ENCODE peak calls at places on chromosomes 16 and 17, in nine cellular contexts. D is Peyer's patch, G is neural progenitor cell, L is adrenal gland, R is GM20000, B is brain microvascular endothelial cell, C is endothelial cell, U is choroid plexus epithelial cell, S is mammary epithelial cell. P is an unnamed sample.

GRCh38 chr17:63476494-63476856 is 386 bp upstream of the ACE start:
- DNase-seq in D (no peak), U (no peak), R (peak), G (peak), C (peak), B (no peak), L (no peak), S (no peak), P (no peak)

GRCh38 chr16:17370233-17371013 is 100.3 kb downstream of the XYLT1 start:
- DNase-seq in D (no peak), C (no peak), B (no peak), L (peak), R (no peak), S (no peak), G (no peak), U (no peak), P (no peak)

GRCh38 chr17:62665599-62665998 is 38.1 kb downstream of the MRC2 start:
- DNase-seq in L (no peak), R (no peak), G (no peak), S (no peak), C (no peak), B (no peak), D (no peak), U (no peak), P (no peak)

GRCh38 chr17:40540448-40540847 is 24.8 kb downstream of the CCR7 start:
- DNase-seq in G (no peak), S (no peak), R (no peak), B (no peak), C (no peak), L (no peak), D (no peak), U (no peak), P (peak)

GRCh38 chr17:31548709-31549108 is 157.2 kb downstream of the RAB11FIP4 start:
- DNase-seq in L (no peak), B (no peak), D (no peak), S (no peak), U (no peak), R (no peak), C (no peak), G (no peak), P (no peak)

GRCh38 chr16:25009822-25010221 is 5.3 kb downstream of the ARHGAP17 start:
- DNase-seq in U (peak), L (peak), S (no peak), R (no peak), C (no peak), G (no peak), D (peak), B (no peak), P (no peak)

GRCh38 chr16:84044108-84044488 is 1.5 kb upstream of the SLC38A8 start:
- DNase-seq in C (peak), L (no peak), B (no peak), G (peak), U (peak), D (no peak), S (no peak), R (no peak), P (no peak)

GRCh38 chr16:48542020-48542473 is 67.9 kb downstream of the N4BP1 start:
- DNase-seq in L (peak), U (peak), D (no peak), C (peak), G (peak), S (peak), R (no peak), B (peak), P (peak)

GRCh38 chr17:43363181-43363925 is 35.4 kb upstream of the ARL4D start:
- DNase-seq in L (no peak), S (no peak), G (no peak), C (no peak), D (no peak), B (no peak), U (no peak), R (no peak), P (no peak)

GRCh38 chr17:4833941-4834501 is 881 bp downstream of the MINK1 start:
- DNase-seq in L (peak), S (peak), G (peak), D (peak), U (peak), R (no peak), C (peak), B (peak), P (no peak)

GRCh38 chr16:27778171-27778925 is 228.4 kb downstream of the KATNIP start:
- DNase-seq in R (no peak), L (no peak), U (no peak), G (no peak), S (no peak), D (no peak), C (no peak), B (no peak), P (no peak)

GRCh38 chr17:7717756-7718350 is 309 bp downstream of the DNAH2 start:
- DNase-seq in S (no peak), G (no peak), D (no peak), B (no peak), C (no peak), U (peak), L (peak), R (no peak), P (no peak)

GRCh38 chr17:67059372-67059771 is 15.0 kb downstream of the CACNG1 start:
- DNase-seq in U (no peak), L (peak), C (no peak), G (no peak), S (no peak), B (no peak), D (no peak), R (no peak), P (no peak)

GRCh38 chr16:75053791-75054555 is 55.1 kb downstream of the ZNRF1 start:
- DNase-seq in U (no peak), R (no peak), C (no peak), B (no peak), L (peak), G (no peak), D (peak), S (no peak), P (no peak)

GRCh38 chr17:2400474-2400866 is 390 bp downstream of the MNT start:
- DNase-seq in B (no peak), R (peak), L (peak), U (peak), G (peak), S (peak), D (peak), C (peak), P (peak)

GRCh38 chr16:20225334-20225733 is 102.0 kb downstream of the GP2 start:
- DNase-seq in B (no peak), L (no peak), D (no peak), C (no peak), U (no peak), G (no peak), S (no peak), R (no peak), P (no peak)

GRCh38 chr17:32955155-32955554 is 27.2 kb downstream of the TMEM98 start:
- DNase-seq in R (no peak), L (no peak), C (no peak), G (no peak), D (no peak), U (no peak), S (no peak), B (no peak), P (no peak)

GRCh38 chr16:80273635-80274538 is 266.9 kb upstream of the DYNLRB2 start:
- DNase-seq in C (no peak), B (peak), G (no peak), R (no peak), S (peak), U (peak), D (no peak), L (no peak), P (no peak)

GRCh38 chr17:50255766-50256480 is 18.3 kb upstream of the TMEM92 start:
- DNase-seq in G (no peak), U (no peak), C (no peak), D (no peak), L (no peak), S (no peak), R (peak), B (no peak), P (no peak)

GRCh38 chr17:62630365-62631085 is 3.1 kb downstream of the MRC2 start:
- DNase-seq in L (no peak), B (no peak), U (no peak), C (no peak), S (peak), R (no peak), G (no peak), D (no peak), P (no peak)

GRCh38 chr17:13582776-13583414 is 18.8 kb downstream of the HS3ST3A1 start:
- DNase-seq in D (no peak), R (no peak), U (no peak), C (no peak), G (no peak), B (no peak), S (no peak), L (no peak), P (no peak)

GRCh38 chr17:61574542-61575351 is 16.3 kb downstream of the NACA2 start:
- DNase-seq in D (no peak), R (no peak), G (peak), U (peak), L (peak), B (peak), C (peak), S (peak), P (no peak)

GRCh38 chr17:7704601-7705268 is at the start of gene EFNB3:
- DNase-seq in U (peak), S (peak), R (no peak), G (peak), B (no peak), L (no peak), C (peak), D (no peak), P (no peak)

GRCh38 chr16:59320657-59321056 is 586.5 kb upstream of the GOT2 start:
- DNase-seq in U (no peak), R (no peak), B (no peak), C (no peak), D (no peak), L (no peak), S (no peak), G (no peak), P (no peak)

GRCh38 chr16:70695351-70696070 is 9.7 kb upstream of the MTSS2 start:
- DNase-seq in G (peak), R (no peak), C (peak), L (peak), S (no peak), U (peak), D (no peak), B (no peak), P (no peak)
- TF ChIP-seq CTCF in G (no peak), R (no peak), C (no peak), L (no peak), S (no peak), U (no peak), D (no peak), B (no peak), P (no peak)

GRCh38 chr17:81667754-81668153 is 1.2 kb downstream of the CCDC137 start:
- DNase-seq in S (peak), D (no peak), B (no peak), R (no peak), L (no peak), G (peak), C (no peak), U (no peak), P (no peak)
- TF ChIP-seq CTCF in S (no peak), D (no peak), B (no peak), R (no peak), L (no peak), G (no peak), C (no peak), U (peak), P (no peak)

DNA sequence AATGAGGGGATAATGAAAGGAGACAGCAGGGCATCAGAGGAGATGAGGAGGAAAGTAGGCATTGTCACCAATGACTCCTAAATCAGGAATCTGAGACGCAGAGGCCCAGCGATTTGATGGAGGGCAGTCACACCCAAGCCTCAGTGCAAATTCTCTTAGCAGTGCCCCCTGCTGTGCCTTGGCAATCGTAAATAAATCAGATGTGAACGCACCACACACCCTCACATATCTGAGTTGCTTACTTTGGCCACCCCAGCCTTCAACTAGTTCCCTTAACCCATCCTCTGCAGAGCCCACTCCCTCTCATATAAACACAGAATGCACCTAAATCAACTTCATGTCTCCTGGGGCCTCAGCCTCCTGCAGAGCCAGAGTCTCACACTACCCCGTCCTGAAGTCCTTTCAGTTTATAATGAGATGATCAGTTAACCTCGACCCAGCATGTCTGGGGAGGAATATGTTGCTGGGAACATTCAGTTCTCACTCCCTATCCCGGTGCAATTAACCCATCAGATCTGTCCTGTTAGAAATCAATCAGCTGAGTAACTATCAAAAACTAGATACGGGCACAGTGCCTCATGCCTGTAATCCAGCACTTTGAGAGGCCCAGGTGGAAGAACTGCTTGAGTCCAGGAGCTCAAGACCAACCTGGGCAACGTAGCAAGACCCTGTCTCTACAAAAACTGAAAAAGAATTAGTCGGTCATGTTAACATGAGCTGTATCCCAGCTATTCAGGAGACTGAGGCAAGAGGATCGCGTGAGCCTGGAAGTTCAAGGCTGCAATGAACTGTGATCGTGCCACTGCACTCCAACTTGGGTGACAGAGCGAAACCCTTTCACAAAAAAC is 78.4 kb downstream of the SLC39A11 start:
- DNase-seq in R (no peak), L (no peak), D (no peak), C (no peak), S (no peak), U (peak), G (peak), B (peak), P (no peak)
- TF ChIP-seq CTCF in R (no peak), L (no peak), D (no peak), C (no peak), S (no peak), U (peak), G (no peak), B (no peak), P (no peak)

DNA sequence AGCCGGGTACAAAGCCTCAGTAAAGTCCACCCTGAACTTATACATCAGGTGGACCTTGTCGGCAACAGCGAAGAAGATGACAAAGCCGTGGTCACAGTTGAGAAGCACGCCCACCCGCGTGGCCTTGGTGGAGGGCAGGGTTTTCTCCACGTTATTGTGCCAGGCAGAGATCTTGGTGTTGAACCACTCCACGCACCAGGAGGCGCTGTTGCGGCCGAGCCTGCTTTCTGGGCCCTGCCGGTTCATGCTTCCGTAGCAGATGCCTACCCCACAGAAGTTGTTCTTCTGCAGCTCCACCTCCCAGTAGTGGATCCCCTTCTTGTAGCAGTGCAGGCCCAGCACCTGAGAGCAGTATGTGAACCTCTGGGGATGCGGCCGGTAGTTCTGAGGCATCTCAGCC is 22.1 kb downstream of the TRIM25 start:
- DNase-seq in L (peak), B (no peak), U (no peak), D (peak), S (no peak), G (peak), R (no peak), C (peak), P (peak)
- TF ChIP-seq CTCF in L (no peak), B (peak), U (peak), D (peak), S (peak), G (peak), R (peak), C (peak), P (peak)

GRCh38 chr16:65576631-65577030 is 454.8 kb upstream of the CDH11 start:
- DNase-seq in U (peak), S (no peak), C (peak), D (no peak), B (no peak), R (no peak), G (peak), L (no peak), P (no peak)
- TF ChIP-seq CTCF in U (peak), S (no peak), C (no peak), D (no peak), B (no peak), R (no peak), G (peak), L (no peak), P (no peak)